ENCODE peak calls at places on chromosome 13, in nine cellular contexts. One of them, this sample, is unnamed.

GRCh38 chr13:73900591-73900990 is 233.6 kb downstream of the KLF12 start:
- DNase-seq in NB4: no peak
- DNase-seq in EL: no peak
- DNase-seq in stimulated activated CD8-positive, alpha-beta memory T cell treated with anti-CD3 and anti-CD28 coated beads, Interleukin-4, amount 100 ng/mL, for 24 hours: no peak
- DNase-seq in MV-4-11: no peak
- DNase-seq in NCI-H82: no peak
- DNase-seq in activated naive CD4-positive, alpha-beta T cell treated with anti-CD3 and anti-CD28 coated beads for 36 hours: no peak
- DNase-seq in NCI-H1417 treated with DMSO at 0.1 percent for 48 hours: no peak
- DNase-seq in nucleus accumbens: no peak
- DNase-seq in this sample: no peak

GRCh38 chr13:106701810-106702341 is 133.9 kb upstream of the ARGLU1 start:
- DNase-seq in nucleus accumbens: no peak
- DNase-seq in activated naive CD4-positive, alpha-beta T cell treated with anti-CD3 and anti-CD28 coated beads for 36 hours: no peak
- DNase-seq in MV-4-11: no peak
- DNase-seq in NB4: no peak
- DNase-seq in NCI-H1417 treated with DMSO at 0.1 percent for 48 hours: no peak
- DNase-seq in stimulated activated CD8-positive, alpha-beta memory T cell treated with anti-CD3 and anti-CD28 coated beads, Interleukin-4, amount 100 ng/mL, for 24 hours: no peak
- DNase-seq in EL: no peak
- DNase-seq in NCI-H82: no peak
- DNase-seq in this sample: no peak

GRCh38 chr13:40207110-40207478 is 459.3 kb downstream of the FOXO1 start:
- DNase-seq in NB4: peak
- DNase-seq in activated naive CD4-positive, alpha-beta T cell treated with anti-CD3 and anti-CD28 coated beads for 36 hours: peak
- DNase-seq in NCI-H1417 treated with DMSO at 0.1 percent for 48 hours: no peak
- DNase-seq in EL: no peak
- DNase-seq in NCI-H82: no peak
- DNase-seq in nucleus accumbens: no peak
- DNase-seq in stimulated activated CD8-positive, alpha-beta memory T cell treated with anti-CD3 and anti-CD28 coated beads, Interleukin-4, amount 100 ng/mL, for 24 hours: no peak
- DNase-seq in MV-4-11: peak
- DNase-seq in this sample: no peak

GRCh38 chr13:75685239-75685697 is 49.1 kb downstream of the LMO7 start:
- DNase-seq in nucleus accumbens: no peak
- DNase-seq in stimulated activated CD8-positive, alpha-beta memory T cell treated with anti-CD3 and anti-CD28 coated beads, Interleukin-4, amount 100 ng/mL, for 24 hours: no peak
- DNase-seq in EL: peak
- DNase-seq in NB4: no peak
- DNase-seq in NCI-H1417 treated with DMSO at 0.1 percent for 48 hours: no peak
- DNase-seq in activated naive CD4-positive, alpha-beta T cell treated with anti-CD3 and anti-CD28 coated beads for 36 hours: no peak
- DNase-seq in MV-4-11: no peak
- DNase-seq in NCI-H82: peak
- DNase-seq in this sample: peak

GRCh38 chr13:105665284-105665683 is 870.2 kb downstream of the EFNB2 start:
- DNase-seq in NCI-H82: no peak
- DNase-seq in NCI-H1417 treated with DMSO at 0.1 percent for 48 hours: no peak
- DNase-seq in NB4: no peak
- DNase-seq in EL: peak
- DNase-seq in activated naive CD4-positive, alpha-beta T cell treated with anti-CD3 and anti-CD28 coated beads for 36 hours: no peak
- DNase-seq in nucleus accumbens: no peak
- DNase-seq in MV-4-11: no peak
- DNase-seq in stimulated activated CD8-positive, alpha-beta memory T cell treated with anti-CD3 and anti-CD28 coated beads, Interleukin-4, amount 100 ng/mL, for 24 hours: no peak
- DNase-seq in this sample: peak

GRCh38 chr13:77925616-77926015 is 7.0 kb upstream of the EDNRB start:
- DNase-seq in NB4: no peak
- DNase-seq in nucleus accumbens: no peak
- DNase-seq in NCI-H82: no peak
- DNase-seq in MV-4-11: no peak
- DNase-seq in activated naive CD4-positive, alpha-beta T cell treated with anti-CD3 and anti-CD28 coated beads for 36 hours: no peak
- DNase-seq in NCI-H1417 treated with DMSO at 0.1 percent for 48 hours: no peak
- DNase-seq in EL: no peak
- DNase-seq in stimulated activated CD8-positive, alpha-beta memory T cell treated with anti-CD3 and anti-CD28 coated beads, Interleukin-4, amount 100 ng/mL, for 24 hours: no peak
- DNase-seq in this sample: no peak

GRCh38 chr13:52411629-52412028 is 5.7 kb upstream of the THSD1 start:
- DNase-seq in NCI-H82: no peak
- DNase-seq in stimulated activated CD8-positive, alpha-beta memory T cell treated with anti-CD3 and anti-CD28 coated beads, Interleukin-4, amount 100 ng/mL, for 24 hours: no peak
- DNase-seq in NCI-H1417 treated with DMSO at 0.1 percent for 48 hours: no peak
- DNase-seq in NB4: no peak
- DNase-seq in MV-4-11: no peak
- DNase-seq in activated naive CD4-positive, alpha-beta T cell treated with anti-CD3 and anti-CD28 coated beads for 36 hours: no peak
- DNase-seq in nucleus accumbens: no peak
- DNase-seq in EL: peak
- DNase-seq in this sample: no peak

GRCh38 chr13:79451500-79451962 is 29.4 kb upstream of the NDFIP2 start:
- DNase-seq in EL: peak
- DNase-seq in NCI-H82: peak
- DNase-seq in MV-4-11: peak
- DNase-seq in NCI-H1417 treated with DMSO at 0.1 percent for 48 hours: no peak
- DNase-seq in nucleus accumbens: peak
- DNase-seq in NB4: peak
- DNase-seq in activated naive CD4-positive, alpha-beta T cell treated with anti-CD3 and anti-CD28 coated beads for 36 hours: peak
- DNase-seq in stimulated activated CD8-positive, alpha-beta memory T cell treated with anti-CD3 and anti-CD28 coated beads, Interleukin-4, amount 100 ng/mL, for 24 hours: peak
- DNase-seq in this sample: peak

GRCh38 chr13:112629161-112629560 is 41.2 kb upstream of the TUBGCP3 start:
- DNase-seq in stimulated activated CD8-positive, alpha-beta memory T cell treated with anti-CD3 and anti-CD28 coated beads, Interleukin-4, amount 100 ng/mL, for 24 hours: no peak
- DNase-seq in NB4: no peak
- DNase-seq in NCI-H1417 treated with DMSO at 0.1 percent for 48 hours: no peak
- DNase-seq in NCI-H82: no peak
- DNase-seq in nucleus accumbens: no peak
- DNase-seq in MV-4-11: no peak
- DNase-seq in activated naive CD4-positive, alpha-beta T cell treated with anti-CD3 and anti-CD28 coated beads for 36 hours: no peak
- DNase-seq in EL: no peak
- DNase-seq in this sample: no peak

GRCh38 chr13:109241160-109241559 is 545.2 kb downstream of the IRS2 start:
- DNase-seq in NCI-H82: no peak
- DNase-seq in MV-4-11: no peak
- DNase-seq in activated naive CD4-positive, alpha-beta T cell treated with anti-CD3 and anti-CD28 coated beads for 36 hours: no peak
- DNase-seq in NB4: no peak
- DNase-seq in EL: no peak
- DNase-seq in NCI-H1417 treated with DMSO at 0.1 percent for 48 hours: no peak
- DNase-seq in stimulated activated CD8-positive, alpha-beta memory T cell treated with anti-CD3 and anti-CD28 coated beads, Interleukin-4, amount 100 ng/mL, for 24 hours: no peak
- DNase-seq in nucleus accumbens: no peak
- DNase-seq in this sample: no peak

GRCh38 chr13:95323930-95324662 is 22.8 kb upstream of the ABCC4 start:
- DNase-seq in stimulated activated CD8-positive, alpha-beta memory T cell treated with anti-CD3 and anti-CD28 coated beads, Interleukin-4, amount 100 ng/mL, for 24 hours: no peak
- DNase-seq in EL: no peak
- DNase-seq in NB4: no peak
- DNase-seq in activated naive CD4-positive, alpha-beta T cell treated with anti-CD3 and anti-CD28 coated beads for 36 hours: no peak
- DNase-seq in NCI-H82: no peak
- DNase-seq in MV-4-11: no peak
- DNase-seq in nucleus accumbens: no peak
- DNase-seq in NCI-H1417 treated with DMSO at 0.1 percent for 48 hours: no peak
- DNase-seq in this sample: peak

GRCh38 chr13:107866666-107867623 is 348.4 kb downstream of the LIG4 start:
- DNase-seq in nucleus accumbens: no peak
- DNase-seq in EL: no peak
- DNase-seq in NCI-H82: peak
- DNase-seq in MV-4-11: no peak
- DNase-seq in activated naive CD4-positive, alpha-beta T cell treated with anti-CD3 and anti-CD28 coated beads for 36 hours: no peak
- DNase-seq in NCI-H1417 treated with DMSO at 0.1 percent for 48 hours: peak
- DNase-seq in stimulated activated CD8-positive, alpha-beta memory T cell treated with anti-CD3 and anti-CD28 coated beads, Interleukin-4, amount 100 ng/mL, for 24 hours: no peak
- DNase-seq in NB4: no peak
- DNase-seq in this sample: peak

GRCh38 chr13:32038353-32038752 is 6.8 kb downstream of the FRY start:
- DNase-seq in NCI-H82: no peak
- DNase-seq in nucleus accumbens: no peak
- DNase-seq in NB4: no peak
- DNase-seq in NCI-H1417 treated with DMSO at 0.1 percent for 48 hours: no peak
- DNase-seq in activated naive CD4-positive, alpha-beta T cell treated with anti-CD3 and anti-CD28 coated beads for 36 hours: no peak
- DNase-seq in MV-4-11: peak
- DNase-seq in EL: no peak
- DNase-seq in stimulated activated CD8-positive, alpha-beta memory T cell treated with anti-CD3 and anti-CD28 coated beads, Interleukin-4, amount 100 ng/mL, for 24 hours: no peak
- DNase-seq in this sample: no peak

GRCh38 chr13:38180670-38181069 is 169.0 kb upstream of the UFM1 start:
- DNase-seq in stimulated activated CD8-positive, alpha-beta memory T cell treated with anti-CD3 and anti-CD28 coated beads, Interleukin-4, amount 100 ng/mL, for 24 hours: no peak
- DNase-seq in EL: peak
- DNase-seq in activated naive CD4-positive, alpha-beta T cell treated with anti-CD3 and anti-CD28 coated beads for 36 hours: no peak
- DNase-seq in NCI-H82: no peak
- DNase-seq in nucleus accumbens: no peak
- DNase-seq in MV-4-11: no peak
- DNase-seq in NCI-H1417 treated with DMSO at 0.1 percent for 48 hours: no peak
- DNase-seq in NB4: no peak
- DNase-seq in this sample: no peak

GRCh38 chr13:25168800-25169199 is 3.3 kb downstream of the AMER2 start:
- DNase-seq in activated naive CD4-positive, alpha-beta T cell treated with anti-CD3 and anti-CD28 coated beads for 36 hours: no peak
- DNase-seq in nucleus accumbens: no peak
- DNase-seq in MV-4-11: no peak
- DNase-seq in NCI-H82: peak
- DNase-seq in EL: no peak
- DNase-seq in NCI-H1417 treated with DMSO at 0.1 percent for 48 hours: no peak
- DNase-seq in stimulated activated CD8-positive, alpha-beta memory T cell treated with anti-CD3 and anti-CD28 coated beads, Interleukin-4, amount 100 ng/mL, for 24 hours: no peak
- DNase-seq in NB4: no peak
- DNase-seq in this sample: peak

GRCh38 chr13:28805193-28805819 is 14.8 kb upstream of the MTUS2 start:
- DNase-seq in NB4: peak
- DNase-seq in nucleus accumbens: no peak
- DNase-seq in EL: peak
- DNase-seq in NCI-H1417 treated with DMSO at 0.1 percent for 48 hours: no peak
- DNase-seq in stimulated activated CD8-positive, alpha-beta memory T cell treated with anti-CD3 and anti-CD28 coated beads, Interleukin-4, amount 100 ng/mL, for 24 hours: no peak
- DNase-seq in MV-4-11: no peak
- DNase-seq in activated naive CD4-positive, alpha-beta T cell treated with anti-CD3 and anti-CD28 coated beads for 36 hours: peak
- DNase-seq in NCI-H82: peak
- DNase-seq in this sample: peak

GRCh38 chr13:45511310-45512147 is 46.8 kb downstream of the COG3 start:
- DNase-seq in MV-4-11: peak
- DNase-seq in activated naive CD4-positive, alpha-beta T cell treated with anti-CD3 and anti-CD28 coated beads for 36 hours: peak
- DNase-seq in NCI-H82: peak
- DNase-seq in NB4: peak
- DNase-seq in stimulated activated CD8-positive, alpha-beta memory T cell treated with anti-CD3 and anti-CD28 coated beads, Interleukin-4, amount 100 ng/mL, for 24 hours: no peak
- DNase-seq in nucleus accumbens: no peak
- DNase-seq in EL: peak
- DNase-seq in NCI-H1417 treated with DMSO at 0.1 percent for 48 hours: peak
- DNase-seq in this sample: peak

GRCh38 chr13:54226866-54227265 is 1198.3 kb downstream of the OLFM4 start:
- DNase-seq in nucleus accumbens: peak
- DNase-seq in MV-4-11: no peak
- DNase-seq in NCI-H82: no peak
- DNase-seq in EL: no peak
- DNase-seq in NCI-H1417 treated with DMSO at 0.1 percent for 48 hours: no peak
- DNase-seq in NB4: no peak
- DNase-seq in activated naive CD4-positive, alpha-beta T cell treated with anti-CD3 and anti-CD28 coated beads for 36 hours: no peak
- DNase-seq in stimulated activated CD8-positive, alpha-beta memory T cell treated with anti-CD3 and anti-CD28 coated beads, Interleukin-4, amount 100 ng/mL, for 24 hours: no peak
- DNase-seq in this sample: peak

GRCh38 chr13:79423801-79424642 is 18.0 kb upstream of the RBM26 start:
- DNase-seq in NB4: peak
- DNase-seq in NCI-H82: peak
- DNase-seq in EL: peak
- DNase-seq in NCI-H1417 treated with DMSO at 0.1 percent for 48 hours: peak
- DNase-seq in MV-4-11: peak
- DNase-seq in nucleus accumbens: no peak
- DNase-seq in activated naive CD4-positive, alpha-beta T cell treated with anti-CD3 and anti-CD28 coated beads for 36 hours: no peak
- DNase-seq in stimulated activated CD8-positive, alpha-beta memory T cell treated with anti-CD3 and anti-CD28 coated beads, Interleukin-4, amount 100 ng/mL, for 24 hours: no peak
- DNase-seq in this sample: peak

GRCh38 chr13:51488212-51488611 is 35.4 kb upstream of the INTS6 start:
- DNase-seq in NCI-H82: no peak
- DNase-seq in EL: no peak
- DNase-seq in NB4: no peak
- DNase-seq in NCI-H1417 treated with DMSO at 0.1 percent for 48 hours: no peak
- DNase-seq in activated naive CD4-positive, alpha-beta T cell treated with anti-CD3 and anti-CD28 coated beads for 36 hours: no peak
- DNase-seq in stimulated activated CD8-positive, alpha-beta memory T cell treated with anti-CD3 and anti-CD28 coated beads, Interleukin-4, amount 100 ng/mL, for 24 hours: no peak
- DNase-seq in nucleus accumbens: no peak
- DNase-seq in MV-4-11: no peak
- DNase-seq in this sample: no peak

GRCh38 chr13:84025828-84026227 is 143.6 kb upstream of the SLITRK1 start:
- DNase-seq in NB4: no peak
- DNase-seq in EL: no peak
- DNase-seq in stimulated activated CD8-positive, alpha-beta memory T cell treated with anti-CD3 and anti-CD28 coated beads, Interleukin-4, amount 100 ng/mL, for 24 hours: no peak
- DNase-seq in nucleus accumbens: no peak
- DNase-seq in NCI-H1417 treated with DMSO at 0.1 percent for 48 hours: no peak
- DNase-seq in NCI-H82: no peak
- DNase-seq in MV-4-11: peak
- DNase-seq in activated naive CD4-positive, alpha-beta T cell treated with anti-CD3 and anti-CD28 coated beads for 36 hours: no peak
- DNase-seq in this sample: peak

GRCh38 chr13:20550799-20551198 is 16.2 kb upstream of the IFT88 start:
- DNase-seq in EL: peak
- DNase-seq in activated naive CD4-positive, alpha-beta T cell treated with anti-CD3 and anti-CD28 coated beads for 36 hours: no peak
- DNase-seq in NB4: peak
- DNase-seq in nucleus accumbens: no peak
- DNase-seq in stimulated activated CD8-positive, alpha-beta memory T cell treated with anti-CD3 and anti-CD28 coated beads, Interleukin-4, amount 100 ng/mL, for 24 hours: no peak
- DNase-seq in NCI-H1417 treated with DMSO at 0.1 percent for 48 hours: no peak
- DNase-seq in NCI-H82: no peak
- DNase-seq in MV-4-11: no peak
- DNase-seq in this sample: no peak

GRCh38 chr13:112545866-112546265 is 42.1 kb downstream of the TUBGCP3 start:
- DNase-seq in nucleus accumbens: no peak
- DNase-seq in NB4: no peak
- DNase-seq in NCI-H1417 treated with DMSO at 0.1 percent for 48 hours: no peak
- DNase-seq in EL: peak
- DNase-seq in NCI-H82: no peak
- DNase-seq in activated naive CD4-positive, alpha-beta T cell treated with anti-CD3 and anti-CD28 coated beads for 36 hours: no peak
- DNase-seq in MV-4-11: no peak
- DNase-seq in stimulated activated CD8-positive, alpha-beta memory T cell treated with anti-CD3 and anti-CD28 coated beads, Interleukin-4, amount 100 ng/mL, for 24 hours: no peak
- DNase-seq in this sample: no peak

GRCh38 chr13:90717451-90717936 is 630.0 kb upstream of the MIR17HG start:
- DNase-seq in NCI-H82: no peak
- DNase-seq in activated naive CD4-positive, alpha-beta T cell treated with anti-CD3 and anti-CD28 coated beads for 36 hours: no peak
- DNase-seq in nucleus accumbens: no peak
- DNase-seq in stimulated activated CD8-positive, alpha-beta memory T cell treated with anti-CD3 and anti-CD28 coated beads, Interleukin-4, amount 100 ng/mL, for 24 hours: no peak
- DNase-seq in EL: peak
- DNase-seq in NB4: no peak
- DNase-seq in NCI-H1417 treated with DMSO at 0.1 percent for 48 hours: no peak
- DNase-seq in MV-4-11: no peak
- DNase-seq in this sample: peak

GRCh38 chr13:65638572-65639168 is 1591.5 kb downstream of the PCDH9 start:
- DNase-seq in MV-4-11: peak
- DNase-seq in EL: peak
- DNase-seq in NCI-H82: peak
- DNase-seq in activated naive CD4-positive, alpha-beta T cell treated with anti-CD3 and anti-CD28 coated beads for 36 hours: no peak
- DNase-seq in nucleus accumbens: no peak
- DNase-seq in stimulated activated CD8-positive, alpha-beta memory T cell treated with anti-CD3 and anti-CD28 coated beads, Interleukin-4, amount 100 ng/mL, for 24 hours: no peak
- DNase-seq in NCI-H1417 treated with DMSO at 0.1 percent for 48 hours: no peak
- DNase-seq in NB4: peak
- DNase-seq in this sample: peak

This sample was measured in mesendoderm.